ENCODE peak calls at places on chromosomes 7 and 10, in four cellular contexts. G, Z, R and W are unnamed samples.

GRCh38 chr7:4958477-4959301 is at the start of gene MMD2:
- DNase-seq in G (no peak), Z (no peak), R (no peak), W (no peak)

GRCh38 chr10:22345301-22346086 is at the start of gene SPAG6:
- DNase-seq in G (no peak), Z (peak), R (no peak), W (no peak)

GRCh38 chr10:24685958-24686540 is 37.6 kb downstream of the ARHGAP21 start:
- DNase-seq in G (no peak), Z (no peak), R (no peak), W (no peak)

GRCh38 chr7:35729061-35729783 is 34.3 kb upstream of the HERPUD2 start:
- DNase-seq in G (peak), Z (no peak), R (no peak), W (peak)

GRCh38 chr7:40760293-40760964 is 625.6 kb downstream of the SUGCT start:
- DNase-seq in G (no peak), Z (no peak), R (peak), W (no peak)

GRCh38 chr10:6558759-6559429 is 21.2 kb downstream of the PRKCQ start:
- DNase-seq in G (no peak), Z (no peak), R (peak), W (no peak)

GRCh38 chr10:92914478-92915066 is 66.3 kb downstream of the EXOC6 start:
- DNase-seq in G (peak), Z (peak), R (peak), W (peak)

GRCh38 chr10:87913170-87913921 is 49.9 kb downstream of the PTEN start:
- DNase-seq in G (no peak), Z (no peak), R (no peak), W (no peak)

GRCh38 chr7:43303740-43304241 is 191.3 kb downstream of the HECW1 start:
- DNase-seq in G (no peak), Z (no peak), R (no peak), W (no peak)

GRCh38 chr10:74738985-74739567 is 87.3 kb upstream of the KAT6B start:
- DNase-seq in G (peak), Z (no peak), R (no peak), W (no peak)

GRCh38 chr7:27251136-27251512 is 8.5 kb downstream of the EVX1 start:
- DNase-seq in G (no peak), Z (no peak), R (no peak), W (no peak)

GRCh38 chr10:60570272-60570865 is 180.7 kb upstream of the ANK3 start:
- DNase-seq in G (no peak), Z (no peak), R (no peak), W (no peak)

GRCh38 chr10:50619171-50619570 is 4.6 kb downstream of the SGMS1 start:
- DNase-seq in G (no peak), Z (no peak), R (no peak), W (no peak)

GRCh38 chr7:90857595-90857994 is 261.5 kb downstream of the CDK14 start:
- DNase-seq in G (no peak), Z (no peak), R (no peak), W (no peak)

GRCh38 chr7:46948776-46949175 is 633.1 kb downstream of the TNS3 start:
- DNase-seq in G (no peak), Z (no peak), R (no peak), W (no peak)

GRCh38 chr10:32054087-32054486 is 2.1 kb downstream of the KIF5B start:
- DNase-seq in G (peak), Z (no peak), R (no peak), W (no peak)

GRCh38 chr7:36949711-36950600 is 225.7 kb upstream of the AOAH start:
- DNase-seq in G (peak), Z (no peak), R (no peak), W (no peak)

GRCh38 chr7:138670594-138670993 is 30.6 kb downstream of the SVOPL start:
- DNase-seq in G (no peak), Z (no peak), R (no peak), W (no peak)

GRCh38 chr7:20280475-20281351 is 50.0 kb upstream of the ITGB8 start:
- DNase-seq in G (no peak), Z (no peak), R (no peak), W (no peak)

GRCh38 chr7:22287412-22287811 is 69.5 kb downstream of the RAPGEF5 start:
- DNase-seq in G (no peak), Z (no peak), R (no peak), W (no peak)

GRCh38 chr7:36390199-36391090 is 783 bp downstream of the ANLN start:
- DNase-seq in G (peak), Z (peak), R (no peak), W (peak)